ENCODE peak calls at places on chromosomes 2 and 18, in nine cellular contexts. L is activated naive CD8-positive, alpha-beta T cell treated with anti-CD3 and anti-CD28 coated beads, Interleukin-2, amount 50 U/mL, for 16 hours; K is naive thymus-derived CD8-positive, alpha-beta T cell; C is activated CD8-positive, alpha-beta memory T cell treated with anti-CD3 and anti-CD28 coated beads, Interleukin-2, amount 50 U/mL, for 4 hours; Y is D341Med; Q is skeletal muscle cell; X is activated T-helper 1 cell treated with Interleukin-2 at 50 U/mL for 16 hours; U is GM20000; P is esophagus squamous epithelium. Z is an unnamed sample.
A peak's percentile ranks its signal among the peaks of the same experiment; 100 is the strongest.

GRCh38 chr2:167752734-167753133 is 494.7 kb downstream of the STK39 start:
- DNase-seq in L (no peak), C (no peak), U (no peak), Y (no peak), K (no peak), Q (no peak), X (no peak), P (no peak), Z (no peak)

GRCh38 chr2:108637304-108637669 is 82.0 kb upstream of the RANBP2 start:
- DNase-seq in Q (peak; percentile 69), U (peak; percentile 58), X (no peak), L (no peak), Y (no peak), K (no peak), P (no peak), C (no peak), Z (no peak)

GRCh38 chr2:25349397-25349796 is 7.7 kb upstream of the DNMT3A start:
- DNase-seq in Q (peak; percentile 70), K (no peak), P (no peak), U (no peak), C (no peak), Y (no peak), X (no peak), L (no peak), Z (no peak)

GRCh38 chr2:199740111-199740428 is 110.9 kb downstream of the FTCDNL1 start:
- DNase-seq in Y (no peak), Q (peak; percentile 24), K (no peak), X (no peak), U (no peak), P (no peak), L (no peak), C (no peak), Z (no peak)

GRCh38 chr2:43228782-43229659 is 2.6 kb upstream of the ZFP36L2 start:
- DNase-seq in C (no peak), X (no peak), Y (no peak), Q (no peak), K (no peak), U (no peak), P (no peak), L (no peak), Z (peak; percentile 32)

GRCh38 chr2:43080626-43081025 is 145.8 kb downstream of the ZFP36L2 start:
- DNase-seq in L (no peak), C (no peak), P (no peak), Y (no peak), Q (no peak), U (no peak), X (no peak), K (no peak), Z (no peak)

GRCh38 chr2:23037596-23037995 is 347.4 kb upstream of the KLHL29 start:
- DNase-seq in L (no peak), P (no peak), Q (no peak), X (no peak), U (no peak), Y (no peak), K (no peak), C (no peak), Z (no peak)

GRCh38 chr18:35807942-35808341 is 164.5 kb upstream of the RMP24 start:
- DNase-seq in K (no peak), C (no peak), P (no peak), X (no peak), L (no peak), Q (no peak), Y (no peak), U (no peak), Z (no peak)

GRCh38 chr2:203849010-203849409 is 18.6 kb upstream of the CTLA4 start:
- DNase-seq in L (no peak), P (no peak), Q (no peak), C (no peak), U (no peak), K (no peak), X (no peak), Y (no peak), Z (no peak)

GRCh38 chr2:200077210-200077650 is 121.8 kb downstream of the MAIP1 start:
- DNase-seq in U (no peak), L (no peak), P (no peak), Y (no peak), C (no peak), X (no peak), Q (peak; percentile 88), K (no peak), Z (no peak)

GRCh38 chr2:240462704-240463273 is 27.3 kb downstream of the GPC1 start:
- DNase-seq in K (no peak), C (peak; percentile 9), Q (no peak), Y (no peak), L (no peak), P (no peak), X (no peak), U (no peak), Z (no peak)

GRCh38 chr2:95374916-95375471 is 27.5 kb upstream of the FAHD2A start:
- DNase-seq in C (no peak), L (no peak), P (no peak), Y (no peak), X (no peak), U (no peak), Q (peak; percentile 3), K (no peak), Z (no peak)

GRCh38 chr2:127197475-127198385 is 22.4 kb downstream of the CYP27C1 start:
- DNase-seq in K (peak; percentile 27), X (peak; percentile 15), C (peak; percentile 46), Q (no peak), P (no peak), Y (peak; percentile 80), U (no peak), L (peak; percentile 26), Z (peak; percentile 31)

GRCh38 chr2:1550658-1551316 is 137.5 kb downstream of the TPO start:
- DNase-seq in Q (no peak), K (peak; percentile 49), U (peak; percentile 81), Y (peak; percentile 81), C (peak; percentile 67), P (no peak), X (peak; percentile 38), L (peak; percentile 23), Z (peak; percentile 33)

GRCh38 chr2:74538881-74539339 is 9.2 kb downstream of the HTRA2 start:
- DNase-seq in Y (no peak), X (no peak), Q (no peak), P (no peak), L (no peak), U (peak; percentile 59), K (no peak), C (no peak), Z (no peak)

GRCh38 chr2:6524678-6525367 is 340.9 kb downstream of the CMPK2 start:
- DNase-seq in X (no peak), C (no peak), K (no peak), L (no peak), Y (no peak), U (no peak), Q (no peak), P (no peak), Z (no peak)

Z was measured in central memory CD4-positive, alpha-beta T cell.